ENCODE peak calls at places on chromosomes 3 and 15, in five cellular contexts. W is A673, S is esophagus muscularis mucosa, X is lower lobe of right lung, L is heart left ventricle. V is an unnamed sample. For H3K4me1 and H3K36me3, the result is how much of the 10 kb centered on the place peaks cover.

GRCh38 chr3:188854395-188855149 is 317.2 kb upstream of the TPRG1 start:
- DNase-seq in W (peak), S (no peak), X (no peak), L (no peak), V (peak)

GRCh38 chr15:29822100-29822684 is at the start of gene TJP1:
- DNase-seq in W (peak), S (peak), X (peak), L (peak), V (peak)

GRCh38 chr3:113264249-113264648 is 52.9 kb downstream of the BOC start:
- DNase-seq in W (no peak), S (no peak), X (no peak), L (no peak), V (no peak)

GRCh38 chr3:156334841-156335545 is 214.6 kb downstream of the KCNAB1 start:
- DNase-seq in W (no peak), S (no peak), X (no peak), L (no peak), V (no peak)

GRCh38 chr15:56307180-56307579 is 58.0 kb upstream of the TEX9 start:
- DNase-seq in W (no peak), S (no peak), X (no peak), L (no peak), V (no peak)

GRCh38 chr15:69035205-69035917 is 20.9 kb downstream of the NOX5 start:
- DNase-seq in W (peak), S (no peak), X (no peak), L (no peak), V (peak)

GRCh38 chr3:57006949-57007419 is 53.5 kb upstream of the SPATA12 start:
- DNase-seq in W (no peak), S (no peak), X (peak), L (no peak), V (no peak)

GRCh38 chr3:124174463-124174862 is 182.5 kb upstream of the ROPN1 start:
- DNase-seq in W (peak), S (no peak), X (no peak), L (no peak), V (no peak)

GRCh38 chr3:15303728-15304127 is 28.7 kb downstream of the SH3BP5 start:
- DNase-seq in W (no peak), S (no peak), X (no peak), L (no peak), V (peak)

GRCh38 chr3:176041812-176042211 is 1155.5 kb downstream of the TBL1XR1 start:
- DNase-seq in W (no peak), S (no peak), X (no peak), L (no peak), V (no peak)

GRCh38 chr3:126085841-126086240 is 1.9 kb upstream of the SLC41A3 start:
- DNase-seq in W (no peak), S (no peak), X (no peak), L (no peak), V (no peak)

GRCh38 chr3:42101481-42101880 is 10.3 kb downstream of the TRAK1 start:
- DNase-seq in W (no peak), S (no peak), X (no peak), L (no peak), V (peak)

GRCh38 chr3:122623430-122623829 is 46.0 kb downstream of the PARP15 start:
- DNase-seq in W (no peak), S (no peak), X (no peak), L (no peak), V (no peak)

GRCh38 chr3:14885307-14885706 is 62.1 kb upstream of the NR2C2 start:
- DNase-seq in W (no peak), S (no peak), X (no peak), L (no peak), V (no peak)

GRCh38 chr3:38084969-38085942 is 46.2 kb downstream of the DLEC1 start:
- DNase-seq in W (no peak), S (no peak), X (no peak), L (no peak), V (peak)

GRCh38 chr15:76065267-76065666 is 5.5 kb downstream of the TMEM266 start:
- DNase-seq in W (no peak), S (no peak), X (no peak), L (no peak), V (no peak)

GRCh38 chr3:113111308-113111707 is 100.0 kb upstream of the BOC start:
- DNase-seq in W (no peak), S (no peak), X (no peak), L (no peak), V (no peak)

GRCh38 chr3:138469869-138470268 is 35.5 kb downstream of the ESYT3 start:
- DNase-seq in W (no peak), S (peak), X (peak), L (no peak), V (no peak)

GRCh38 chr15:48602358-48603122 is 43.0 kb downstream of the FBN1 start:
- DNase-seq in W (peak), S (no peak), X (no peak), L (no peak), V (no peak)

GRCh38 chr3:11096266-11097135 is 57.8 kb upstream of the HRH1 start:
- DNase-seq in W (peak), S (no peak), X (peak), L (peak), V (peak)

GRCh38 chr3:130609580-130609979 is 92.6 kb downstream of the COL6A6 start:
- DNase-seq in W (no peak), S (no peak), X (no peak), L (no peak), V (no peak)

GRCh38 chr3:42544492-42545283 is 37.1 kb downstream of the SEC22C start:
- DNase-seq in W (no peak), S (no peak), X (peak), L (no peak), V (no peak)

GRCh38 chr3:156952011-156952410 is 125.9 kb downstream of the LEKR1 start:
- DNase-seq in W (no peak), S (no peak), X (no peak), L (no peak), V (no peak)

GRCh38 chr15:36291501-36291900 is 287.9 kb upstream of the CDIN1 start:
- DNase-seq in W (no peak), S (no peak), X (no peak), L (no peak), V (no peak)

GRCh38 chr3:117411991-117412390 is 702.4 kb downstream of the TUSC7 start:
- DNase-seq in W (no peak), S (no peak), X (no peak), L (no peak), V (no peak)

GRCh38 chr15:47566610-47567009 is 150.7 kb upstream of the SEMA6D start:
- DNase-seq in W (no peak), S (no peak), X (no peak), L (no peak), V (no peak)

GRCh38 chr3:168620854-168621253 is 525.1 kb upstream of the GOLIM4 start:
- DNase-seq in W (peak), S (no peak), X (no peak), L (no peak), V (no peak)

GRCh38 chr3:160464321-160464720 is 14.7 kb upstream of the TRIM59 start:
- DNase-seq in W (no peak), S (peak), X (no peak), L (no peak), V (no peak)

GRCh38 chr15:59160880-59161593 is 45.6 kb upstream of the LDHAL6B start:
- DNase-seq in W (peak), S (no peak), X (no peak), L (no peak), V (no peak)

GRCh38 chr3:81744366-81744765 is 17.1 kb downstream of the GBE1 start:
- DNase-seq in W (peak), S (no peak), X (no peak), L (no peak), V (peak)

GRCh38 chr3:183579967-183580720 is 24.6 kb upstream of the KLHL6 start:
- DNase-seq in W (no peak), S (no peak), X (no peak), L (no peak), V (peak)
- H3K4me1 ChIP-seq in W (under half), S (under half), X (under half), L (half or more), V (under half)

GRCh38 chr3:142332390-142332789 is 107.0 kb upstream of the GK5 start:
- DNase-seq in W (no peak), S (no peak), X (no peak), L (no peak), V (no peak)
- H3K36me3 ChIP-seq in W (under half), S (under half), X (half or more), L (under half), V (under half)

DNA sequence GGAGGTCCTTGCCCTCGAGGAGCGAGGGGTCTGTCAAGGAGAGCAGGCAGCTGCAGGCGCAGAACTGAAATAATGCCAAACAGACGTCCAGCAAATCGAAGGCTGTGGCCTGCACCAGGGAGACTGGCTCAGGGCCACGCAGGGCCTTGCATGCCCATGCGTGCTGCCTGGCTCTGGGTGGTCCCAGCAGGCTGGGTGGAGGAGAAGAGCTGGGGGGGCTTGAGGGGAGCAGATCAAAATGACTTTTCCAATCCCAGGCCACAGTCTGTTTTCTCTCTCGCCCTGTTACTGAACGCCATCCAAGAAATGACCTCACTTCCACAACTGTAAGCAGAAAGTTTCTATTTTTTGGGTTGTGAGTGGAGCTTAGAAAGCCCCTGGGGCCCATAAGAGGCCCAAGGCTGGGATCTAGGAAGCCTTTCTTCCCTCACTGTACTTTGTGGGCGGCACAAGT is 96.9 kb upstream of the RPL32 start:
- DNase-seq in W (no peak), S (no peak), X (no peak), L (no peak), V (peak)
- H3K4me1 ChIP-seq in W (under half), S (half or more), X (under half), L (half or more), V (under half)

DNA sequence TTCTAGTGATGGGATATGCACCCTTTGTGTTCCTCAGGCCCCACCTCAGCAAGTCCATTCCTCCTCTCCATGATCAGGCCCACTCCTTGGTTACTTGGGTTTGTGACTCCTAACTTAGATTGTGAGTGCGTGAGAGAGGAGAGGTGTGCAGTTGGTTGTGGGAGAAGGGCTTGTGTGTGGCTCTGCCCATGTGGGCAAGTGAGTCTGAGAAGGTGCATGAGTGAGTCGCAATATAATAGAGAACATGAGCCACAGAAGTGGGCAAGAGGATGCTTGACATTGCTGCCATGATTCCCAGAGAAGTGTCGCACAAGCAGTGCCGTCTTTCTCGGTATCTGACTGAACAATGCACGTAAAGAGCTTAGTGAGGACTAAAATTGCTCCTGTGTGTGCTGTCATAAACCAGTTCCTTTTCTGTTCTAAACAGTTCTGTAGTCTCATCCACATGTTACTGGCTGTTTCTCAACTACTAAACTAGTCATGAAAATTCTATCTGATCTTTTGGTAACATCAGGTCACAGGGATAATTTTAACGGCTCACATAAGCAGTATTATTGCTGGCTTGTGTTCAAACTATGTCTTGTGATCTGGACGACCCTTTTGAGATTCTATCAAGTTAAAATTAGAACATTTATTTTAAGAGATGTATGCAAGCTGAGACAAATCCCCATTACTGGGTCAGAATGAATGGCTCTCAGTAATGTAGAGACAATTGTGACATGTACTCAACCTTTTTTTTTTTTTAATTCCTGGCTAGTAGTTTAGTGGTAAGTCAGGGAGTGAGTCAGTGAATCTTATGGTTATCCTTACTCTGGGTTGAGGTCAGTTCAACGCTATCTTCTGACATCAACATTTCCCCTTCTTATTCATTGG is 25.6 kb downstream of the GYG1 start:
- DNase-seq in W (no peak), S (no peak), X (no peak), L (no peak), V (peak)
- H3K36me3 ChIP-seq in W (under half), S (under half), X (under half), L (under half), V (under half)

DNA sequence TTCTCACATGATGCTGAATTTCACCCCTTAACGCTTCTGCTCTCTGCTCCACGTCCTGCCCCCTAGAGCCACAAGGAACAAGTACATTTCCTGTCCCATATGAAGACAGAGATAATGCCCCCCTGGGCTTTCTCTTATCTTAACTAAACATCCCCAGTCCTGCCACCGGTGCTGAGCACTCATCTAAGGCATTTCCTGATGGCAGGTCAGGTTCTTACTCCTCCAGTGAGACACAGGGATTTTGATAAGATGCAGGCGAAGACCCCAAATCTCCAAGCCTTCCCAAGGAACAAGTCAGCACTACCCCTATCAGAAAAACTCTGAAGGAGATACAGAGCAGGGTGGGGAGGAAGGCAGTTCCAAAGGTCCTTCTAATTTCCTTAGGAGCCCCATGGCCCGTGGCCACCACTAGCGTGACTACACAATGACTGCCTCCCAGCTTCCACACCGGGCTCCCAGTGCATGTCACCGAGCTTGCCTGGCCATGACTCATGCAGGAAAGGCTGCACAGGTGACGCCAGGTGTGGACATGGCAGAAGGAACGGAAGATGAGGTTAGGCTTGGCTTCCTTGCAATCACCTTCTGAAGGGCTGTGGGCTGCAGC is 152.9 kb downstream of the XXYLT1 start:
- DNase-seq in W (peak), S (no peak), X (no peak), L (no peak), V (peak)
- H3K4me1 ChIP-seq in W (under half), S (under half), X (under half), L (under half), V (under half)

GRCh38 chr3:66381621-66382020 is 119.2 kb downstream of the LRIG1 start:
- DNase-seq in W (no peak), S (no peak), X (no peak), L (no peak), V (no peak)
- H3K36me3 ChIP-seq in W (under half), S (half or more), X (half or more), L (under half), V (under half)

GRCh38 chr15:99514306-99514705 is 51.5 kb upstream of the MEF2A start:
- DNase-seq in W (no peak), S (no peak), X (no peak), L (no peak), V (no peak)
- H3K4me1 ChIP-seq in W (under half), S (under half), X (under half), L (under half), V (under half)

GRCh38 chr15:90787881-90788280 is 70.7 kb downstream of the BLM start:
- DNase-seq in W (no peak), S (no peak), X (no peak), L (no peak), V (no peak)

GRCh38 chr15:90780916-90781315 is 63.8 kb downstream of the BLM start:
- DNase-seq in W (no peak), S (no peak), X (no peak), L (no peak), V (peak)

GRCh38 chr15:90782450-90782849 is 65.3 kb downstream of the BLM start:
- DNase-seq in W (no peak), S (no peak), X (no peak), L (no peak), V (no peak)
- H3K36me3 ChIP-seq in W (under half), S (under half), X (under half), L (under half), V (under half)

DNA sequence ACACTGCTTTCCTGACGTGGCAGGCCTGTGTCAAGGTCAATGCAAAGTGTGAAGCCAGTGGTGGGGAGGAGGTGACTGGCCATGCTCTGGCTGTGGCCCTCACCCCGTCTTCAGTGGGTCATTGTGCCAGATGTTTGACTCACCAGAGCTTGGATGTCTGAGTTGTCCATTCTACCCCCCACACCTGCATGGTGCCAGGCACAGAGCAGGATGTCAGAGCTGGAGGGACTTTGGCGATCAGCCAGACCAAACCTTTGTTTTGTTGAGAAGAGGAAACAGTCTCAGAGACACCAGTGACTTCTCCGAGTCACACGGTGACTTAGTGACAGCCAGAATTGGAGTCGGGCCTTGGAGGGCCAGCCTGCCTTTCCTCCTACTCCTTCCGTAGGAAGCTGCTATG is 49.5 kb downstream of the SMAD6 start:
- DNase-seq in W (peak), S (no peak), X (no peak), L (no peak), V (no peak)
- H3K4me1 ChIP-seq in W (under half), S (under half), X (half or more), L (half or more), V (half or more)

V was measured in osteoblast.